ENCODE peak calls at places on chromosome 9, in eight cellular contexts. C is M059J; O is ELF-1; Q is stimulated activated naive B cell treated with anti-CD40 and anti-IgM and Interleukin-4, amounts not matched to agents 10 μg/mL and 1 μg/mL and 100 μg/mL, for 72 hours; N is H7; T is left ventricle myocardium inferior; M is T-helper 17 cell; H is central memory CD4-positive, alpha-beta T cell. B is an unnamed sample.

GRCh38 chr9:137023583-137023991 is 4.5 kb downstream of the ABCA2 start:
- DNase-seq in T (no peak), N (no peak), O (no peak), M (no peak), Q (no peak), H (no peak), C (no peak), B (no peak)

GRCh38 chr9:131677051-131677444 is 62.8 kb downstream of the RAPGEF1 start:
- DNase-seq in Q (no peak), T (no peak), C (no peak), O (no peak), M (no peak), N (no peak), H (no peak), B (no peak)

GRCh38 chr9:17839744-17840143 is 260.9 kb downstream of the SH3GL2 start:
- DNase-seq in Q (no peak), M (no peak), N (no peak), O (no peak), C (no peak), T (no peak), H (no peak), B (no peak)

GRCh38 chr9:136050266-136050705 is 44.8 kb downstream of the NACC2 start:
- DNase-seq in C (no peak), M (no peak), T (no peak), H (no peak), N (peak), Q (no peak), O (peak), B (no peak)

GRCh38 chr9:17799383-17799782 is 220.5 kb downstream of the SH3GL2 start:
- DNase-seq in M (no peak), O (no peak), H (no peak), C (peak), Q (no peak), T (no peak), N (no peak), B (no peak)

GRCh38 chr9:106075991-106076390 is 381.6 kb downstream of the TMEM38B start:
- DNase-seq in T (no peak), H (no peak), C (peak), M (no peak), Q (no peak), N (no peak), O (no peak), B (no peak)

GRCh38 chr9:75064307-75065025 is 23.5 kb downstream of the NMRK1 start:
- DNase-seq in M (no peak), Q (no peak), C (peak), O (no peak), T (no peak), H (no peak), N (no peak), B (no peak)

GRCh38 chr9:16335788-16336580 is 534.5 kb downstream of the BNC2 start:
- DNase-seq in Q (no peak), M (no peak), H (no peak), T (peak), C (peak), N (no peak), O (no peak), B (no peak)

GRCh38 chr9:135282001-135282731 is 194.7 kb downstream of the OLFM1 start:
- DNase-seq in H (no peak), M (no peak), N (no peak), C (peak), T (peak), Q (no peak), O (no peak), B (no peak)

GRCh38 chr9:107706706-107707105 is 217.1 kb upstream of the KLF4 start:
- DNase-seq in H (no peak), Q (no peak), N (no peak), O (no peak), C (no peak), M (no peak), T (no peak), B (no peak)

GRCh38 chr9:19230356-19231125 is at the start of gene DENND4C:
- DNase-seq in Q (peak), T (peak), O (peak), N (peak), C (peak), H (peak), M (peak), B (peak)

GRCh38 chr9:106625259-106625789 is 237.6 kb upstream of the ZNF462 start:
- DNase-seq in Q (no peak), N (no peak), O (no peak), M (no peak), T (no peak), C (no peak), H (no peak), B (no peak)

GRCh38 chr9:37678789-37679273 is 28.1 kb downstream of the FRMPD1 start:
- DNase-seq in O (no peak), T (no peak), Q (no peak), M (no peak), H (no peak), C (peak), N (no peak), B (no peak)

GRCh38 chr9:7799234-7799933 is at the start of gene DMAC1:
- DNase-seq in H (peak), T (peak), N (peak), Q (peak), M (peak), O (peak), C (peak), B (peak)

GRCh38 chr9:124510650-124511425 is 3.6 kb upstream of the NR5A1 start:
- DNase-seq in O (no peak), H (no peak), C (peak), T (no peak), Q (no peak), N (no peak), M (no peak), B (peak)

GRCh38 chr9:92496401-92496800 is 14.1 kb upstream of the ASPN start:
- DNase-seq in Q (no peak), T (no peak), M (no peak), N (no peak), H (no peak), O (no peak), C (no peak), B (no peak)

GRCh38 chr9:33926746-33927485 is 110.0 kb downstream of the UBE2R2 start:
- DNase-seq in O (no peak), H (no peak), M (no peak), Q (no peak), N (no peak), C (no peak), T (no peak), B (no peak)